ENCODE peak calls at places on chromosomes 2 and 18, in eight cellular contexts. E, U, Y, O, V, R, D and A are unnamed samples.

GRCh38 chr2:217064234-217065103 is 204.6 kb upstream of the TNP1 start:
- DNase-seq in E (peak), V (peak), U (no peak), D (no peak), Y (no peak), O (no peak), R (peak), A (no peak)

GRCh38 chr18:79305976-79306375 is 89.8 kb upstream of the NFATC1 start:
- DNase-seq in Y (no peak), O (no peak), U (no peak), E (no peak), V (no peak), R (no peak), D (no peak), A (no peak)

GRCh38 chr18:34990571-34990970 is 50.6 kb upstream of the MAPRE2 start:
- DNase-seq in V (no peak), D (no peak), O (peak), E (peak), U (no peak), Y (no peak), R (peak), A (no peak)

GRCh38 chr2:21039080-21039556 is 4.8 kb downstream of the APOB start:
- DNase-seq in D (no peak), O (no peak), U (no peak), Y (no peak), R (no peak), E (no peak), V (no peak), A (no peak)

GRCh38 chr18:12569791-12570190 is 88.1 kb downstream of the SPIRE1 start:
- DNase-seq in R (no peak), Y (no peak), V (no peak), E (no peak), O (no peak), U (no peak), D (no peak), A (no peak)

GRCh38 chr2:232420463-232421188 is 14.0 kb downstream of the ALPG start:
- DNase-seq in U (peak), V (peak), Y (no peak), E (no peak), O (no peak), R (no peak), D (peak), A (peak)

GRCh38 chr2:61970807-61971556 is 65.5 kb downstream of the COMMD1 start:
- DNase-seq in U (peak), O (peak), V (peak), D (no peak), R (no peak), Y (no peak), E (no peak), A (no peak)

GRCh38 chr18:12159446-12159845 is 65.8 kb downstream of the ANKRD62 start:
- DNase-seq in Y (no peak), R (no peak), E (peak), D (no peak), O (peak), V (no peak), U (no peak), A (no peak)

GRCh38 chr2:18763338-18763737 is 174.0 kb upstream of the NT5C1B start:
- DNase-seq in D (no peak), E (peak), V (no peak), Y (no peak), O (no peak), R (peak), U (no peak), A (no peak)

GRCh38 chr2:72031346-72032115 is 116.1 kb downstream of the CYP26B1 start:
- DNase-seq in V (no peak), U (no peak), D (no peak), O (no peak), E (no peak), R (no peak), Y (no peak), A (no peak)

GRCh38 chr2:205078762-205079161 is 533.5 kb downstream of the PARD3B start:
- DNase-seq in E (no peak), U (no peak), O (no peak), Y (no peak), R (no peak), D (no peak), V (no peak), A (no peak)

GRCh38 chr2:190499976-190500588 is 34.4 kb downstream of the NEMP2 start:
- DNase-seq in Y (no peak), D (no peak), R (no peak), V (peak), U (no peak), O (no peak), E (no peak), A (no peak)

GRCh38 chr2:129883121-129883520 is 96.3 kb upstream of the RAB6C start:
- DNase-seq in E (no peak), D (no peak), O (no peak), R (no peak), V (no peak), U (no peak), Y (no peak), A (no peak)

GRCh38 chr2:235575904-235576303 is 82.1 kb downstream of the AGAP1 start:
- DNase-seq in R (no peak), U (no peak), E (no peak), O (no peak), Y (no peak), D (no peak), V (no peak), A (no peak)

GRCh38 chr18:10456718-10457499 is 2.5 kb downstream of the APCDD1 start:
- DNase-seq in Y (no peak), O (no peak), D (no peak), E (no peak), V (no peak), R (no peak), U (no peak), A (no peak)

GRCh38 chr18:21830533-21830932 is 89.9 kb downstream of the MIB1 start:
- DNase-seq in R (no peak), O (no peak), E (no peak), V (no peak), Y (no peak), D (no peak), U (no peak), A (no peak)

GRCh38 chr18:5527603-5528002 is 16.2 kb downstream of the EPB41L3 start:
- DNase-seq in U (no peak), V (no peak), R (peak), D (no peak), O (peak), Y (no peak), E (peak), A (no peak)

GRCh38 chr2:43068730-43069517 is 157.5 kb downstream of the ZFP36L2 start:
- DNase-seq in Y (no peak), V (no peak), O (peak), R (no peak), D (no peak), E (no peak), U (no peak), A (no peak)

GRCh38 chr2:225074919-225075681 is 32.8 kb upstream of the DOCK10 start:
- DNase-seq in U (no peak), Y (no peak), E (no peak), V (no peak), O (no peak), D (no peak), R (no peak), A (no peak)

GRCh38 chr2:217279571-217279970 is 419.7 kb upstream of the TNP1 start:
- DNase-seq in Y (no peak), V (no peak), E (peak), O (peak), D (no peak), R (peak), U (no peak), A (no peak)

GRCh38 chr2:106157416-106157815 is 36.7 kb downstream of the UXS1 start:
- DNase-seq in D (no peak), U (no peak), O (no peak), R (no peak), V (no peak), Y (no peak), E (no peak), A (no peak)

GRCh38 chr2:230179086-230179485 is 40.7 kb downstream of the SP110 start:
- DNase-seq in Y (no peak), D (no peak), O (no peak), V (no peak), E (no peak), U (no peak), R (no peak), A (no peak)

GRCh38 chr18:29062921-29063320 is 886.0 kb upstream of the CDH2 start:
- DNase-seq in U (no peak), O (no peak), D (no peak), E (no peak), Y (no peak), V (no peak), R (peak), A (no peak)

GRCh38 chr2:66481100-66481549 is 46.2 kb downstream of the MEIS1 start:
- DNase-seq in Y (no peak), U (peak), O (no peak), E (peak), R (peak), D (no peak), V (no peak), A (no peak)

GRCh38 chr2:239932881-239933735 is 92.0 kb downstream of the NDUFA10 start:
- DNase-seq in Y (no peak), U (peak), D (no peak), R (no peak), V (peak), O (no peak), E (no peak), A (no peak)

GRCh38 chr2:71150082-71150816 is 19.8 kb downstream of the MPHOSPH10 start:
- DNase-seq in U (no peak), Y (no peak), O (no peak), R (no peak), V (no peak), D (no peak), E (no peak), A (no peak)

GRCh38 chr2:120596990-120597594 is 138.6 kb upstream of the GLI2 start:
- DNase-seq in Y (no peak), D (no peak), V (no peak), O (peak), U (no peak), E (peak), R (peak), A (no peak)

GRCh38 chr18:63099848-63100625 is 219.5 kb downstream of the BCL2 start:
- DNase-seq in D (no peak), Y (peak), V (no peak), O (no peak), E (peak), R (no peak), U (no peak), A (no peak)

GRCh38 chr18:40957533-40958070 is 997.4 kb upstream of the PIK3C3 start:
- DNase-seq in D (no peak), V (no peak), Y (no peak), U (no peak), E (no peak), O (no peak), R (no peak), A (no peak)

GRCh38 chr18:24679062-24679461 is 218.6 kb downstream of the HRH4 start:
- DNase-seq in E (no peak), R (no peak), V (no peak), D (no peak), Y (no peak), U (no peak), O (no peak), A (no peak)

GRCh38 chr2:70961648-70961994 is 16.8 kb upstream of the ANKRD53 start:
- DNase-seq in U (no peak), R (no peak), E (no peak), O (no peak), D (no peak), Y (no peak), V (no peak), A (no peak)

GRCh38 chr2:49973917-49974368 is 819.6 kb upstream of the FSHR start:
- DNase-seq in R (no peak), U (peak), D (peak), E (no peak), V (peak), O (no peak), Y (no peak), A (peak)

GRCh38 chr2:202911203-202911512 is 315 bp downstream of the WDR12 start:
- DNase-seq in U (no peak), E (no peak), V (no peak), D (no peak), Y (no peak), O (no peak), R (no peak), A (no peak)

GRCh38 chr2:232473467-232473890 is 14.2 kb downstream of the ECEL1 start:
- DNase-seq in E (no peak), O (peak), D (no peak), Y (no peak), V (no peak), U (no peak), R (peak), A (no peak)

GRCh38 chr2:196533998-196534397 is 105.5 kb upstream of the CCDC150 start:
- DNase-seq in U (no peak), R (no peak), E (no peak), Y (no peak), O (no peak), D (no peak), V (no peak), A (no peak)

GRCh38 chr2:241460631-241461030 is 47.8 kb downstream of the STK25 start:
- DNase-seq in E (no peak), R (no peak), O (no peak), V (no peak), Y (no peak), D (no peak), U (no peak), A (no peak)

GRCh38 chr2:241458687-241459086 is 49.7 kb downstream of the STK25 start:
- DNase-seq in R (no peak), U (no peak), O (no peak), E (no peak), V (no peak), Y (no peak), D (no peak), A (no peak)

GRCh38 chr2:241456546-241456945 is 51.8 kb downstream of the STK25 start:
- DNase-seq in D (no peak), R (no peak), Y (no peak), E (no peak), O (no peak), U (no peak), V (no peak), A (no peak)

GRCh38 chr2:241451840-241452461 is 56.4 kb downstream of the STK25 start:
- DNase-seq in U (no peak), R (no peak), D (no peak), V (no peak), E (no peak), Y (no peak), O (no peak), A (no peak)

DNA sequence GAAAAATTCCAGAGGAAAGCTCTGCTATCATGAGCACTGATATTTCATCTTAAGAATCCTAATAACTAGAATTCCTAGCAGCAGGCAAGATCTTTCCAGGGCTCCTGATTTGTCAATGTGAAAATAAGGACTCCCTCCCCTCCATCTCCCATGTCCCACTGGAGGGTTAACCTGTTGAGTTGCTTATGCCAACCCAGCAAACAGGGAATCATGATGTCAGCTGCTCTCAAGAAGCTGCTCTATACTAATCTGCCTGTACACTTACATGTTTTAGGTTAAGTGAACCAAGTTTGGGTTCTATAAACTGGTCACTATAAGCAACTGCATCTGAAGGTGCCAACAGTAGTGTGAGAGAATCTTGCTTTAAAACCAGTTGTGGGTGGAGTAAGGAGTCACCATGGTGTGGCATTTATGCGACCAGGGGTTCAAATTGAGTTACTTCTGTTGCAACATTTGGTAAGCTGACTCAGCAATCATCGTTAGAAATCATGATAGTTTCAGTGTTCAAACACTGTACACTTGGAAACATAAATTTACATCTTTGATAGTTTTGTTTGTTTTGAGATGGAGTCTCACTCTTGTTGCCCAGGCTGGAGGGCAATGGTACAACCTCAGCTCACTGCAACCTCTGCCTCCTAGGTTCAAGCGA is 53.4 kb downstream of the STK25 start:
- DNase-seq in O (no peak), Y (no peak), E (no peak), U (no peak), D (no peak), V (no peak), R (peak), A (no peak)
- TF ChIP-seq CTCF in O (no peak), Y (no peak), E (no peak), U (no peak), D (no peak), V (no peak), R (no peak), A (no peak)

GRCh38 chr2:40209728-40210127 is 242.2 kb downstream of the SLC8A1 start:
- DNase-seq in V (no peak), Y (no peak), U (no peak), R (no peak), D (no peak), O (no peak), E (no peak), A (no peak)

GRCh38 chr2:40210344-40210967 is 241.4 kb downstream of the SLC8A1 start:
- DNase-seq in O (no peak), Y (no peak), E (no peak), R (no peak), D (no peak), V (no peak), U (no peak), A (no peak)

GRCh38 chr2:40210968-40211353 is 240.9 kb downstream of the SLC8A1 start:
- DNase-seq in O (no peak), E (no peak), V (no peak), D (no peak), Y (no peak), U (no peak), R (no peak), A (no peak)

GRCh38 chr2:40213616-40214015 is 238.3 kb downstream of the SLC8A1 start:
- DNase-seq in U (no peak), V (no peak), Y (no peak), R (peak), D (no peak), O (no peak), E (no peak), A (no peak)

GRCh38 chr2:40213071-40213470 is 238.8 kb downstream of the SLC8A1 start:
- DNase-seq in R (peak), Y (no peak), D (no peak), O (peak), E (peak), V (no peak), U (no peak), A (no peak)
- TF ChIP-seq CTCF in R (peak), Y (peak), D (no peak), O (peak), E (peak), V (no peak), U (no peak), A (peak)

DNA sequence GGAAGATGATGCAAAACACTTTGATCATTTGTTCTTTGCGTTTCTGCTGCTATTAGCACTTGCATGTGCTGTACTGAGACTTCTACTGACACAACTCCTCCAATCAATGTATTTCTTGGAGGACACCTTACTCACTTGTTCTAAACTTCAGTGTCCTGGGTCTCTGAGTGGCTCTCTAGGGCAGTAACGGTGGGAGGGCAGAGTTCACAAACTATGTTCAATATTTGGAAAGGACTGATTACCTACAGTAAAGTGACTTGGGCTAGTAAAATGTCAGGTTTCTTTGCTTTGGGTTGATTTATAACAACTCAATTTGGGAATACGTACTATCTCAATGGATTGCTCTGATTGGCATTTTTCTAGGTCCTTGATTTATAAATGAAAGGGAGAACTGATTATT is 49.3 kb upstream of the PAX8 start:
- DNase-seq in D (no peak), V (no peak), U (no peak), E (no peak), Y (no peak), O (no peak), R (no peak), A (no peak)
- TF ChIP-seq CTCF in D (no peak), V (no peak), U (no peak), E (no peak), Y (no peak), O (no peak), R (no peak), A (no peak)

DNA sequence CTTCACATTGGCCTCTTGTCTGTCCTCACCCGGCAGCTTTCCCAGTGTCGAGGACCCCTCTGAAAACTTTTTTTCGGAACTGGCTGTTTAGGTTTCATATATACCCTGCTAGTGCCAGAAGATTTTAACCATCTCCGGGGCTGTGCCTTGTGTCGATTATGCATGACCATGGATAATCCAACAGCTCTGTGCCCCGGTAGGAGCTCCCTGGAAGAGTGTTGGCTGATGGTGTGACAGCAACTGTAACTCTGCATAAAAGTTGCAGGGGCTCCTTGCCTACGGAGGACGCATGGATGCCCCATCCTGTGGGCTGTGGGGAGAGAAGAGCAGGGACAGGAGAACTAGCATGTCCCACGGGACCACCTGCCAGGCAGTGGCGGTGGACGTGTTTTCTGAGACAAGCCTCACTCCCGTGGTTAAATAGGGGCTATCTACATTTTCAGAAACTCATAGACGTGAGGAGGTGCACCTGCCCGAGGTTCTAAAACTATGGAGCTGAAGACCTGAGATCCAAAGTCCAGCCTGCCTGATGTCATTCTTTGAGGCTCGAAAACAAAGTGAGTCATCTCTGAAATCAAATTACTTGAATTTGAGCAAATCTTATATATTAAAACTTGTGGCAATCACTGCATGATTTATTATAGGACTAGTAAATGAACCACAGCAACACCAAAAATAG is 437.2 kb upstream of the HS6ST1 start:
- DNase-seq in Y (no peak), O (no peak), E (no peak), V (no peak), R (no peak), U (no peak), D (no peak), A (no peak)
- TF ChIP-seq CTCF in Y (no peak), O (no peak), E (no peak), V (peak), R (no peak), U (peak), D (peak), A (no peak)

GRCh38 chr18:47345996-47346395 is 94.5 kb upstream of the SKOR2 start:
- DNase-seq in E (no peak), U (no peak), O (no peak), R (no peak), Y (no peak), D (no peak), V (no peak), A (no peak)

GRCh38 chr18:47343291-47343690 is 91.8 kb upstream of the SKOR2 start:
- DNase-seq in R (no peak), V (no peak), Y (no peak), U (no peak), O (no peak), D (no peak), E (no peak), A (no peak)

GRCh38 chr18:47342566-47342965 is 91.1 kb upstream of the SKOR2 start:
- DNase-seq in O (no peak), E (no peak), Y (no peak), U (no peak), R (no peak), D (no peak), V (no peak), A (no peak)

GRCh38 chr18:47345291-47345690 is 93.8 kb upstream of the SKOR2 start:
- DNase-seq in R (no peak), V (no peak), O (no peak), U (no peak), E (no peak), Y (no peak), D (no peak), A (no peak)
- TF ChIP-seq CTCF in R (no peak), V (no peak), O (no peak), U (no peak), E (no peak), Y (no peak), D (no peak), A (no peak)